ENCODE peak calls at places on chromosome 4, in four cellular contexts. G is IMR-90; T is activated effector memory CD4-positive, alpha-beta T cell treated with Interleukin-2 at 50 U/mL for 16 hours; W is cardiac fibroblast. F is an unnamed sample.

GRCh38 chr4:54553001-54553400 is 104.8 kb upstream of the KIT start:
- DNase-seq in T (no peak), W (peak), G (peak), F (no peak)

GRCh38 chr4:94641702-94642560 is 115.8 kb upstream of the BMPR1B start:
- DNase-seq in G (peak), T (no peak), W (peak), F (no peak)

GRCh38 chr4:1177274-1178141 is 5.1 kb upstream of the SPON2 start:
- DNase-seq in W (no peak), T (no peak), G (no peak), F (no peak)

GRCh38 chr4:94743838-94744237 is 13.9 kb upstream of the BMPR1B start:
- DNase-seq in T (no peak), G (no peak), W (no peak), F (no peak)

GRCh38 chr4:7351014-7351413 is 83.7 kb downstream of the PSAPL1 start:
- DNase-seq in T (no peak), W (no peak), G (no peak), F (no peak)

GRCh38 chr4:110518889-110519490 is 43.0 kb downstream of the ENPEP start:
- DNase-seq in T (no peak), W (peak), G (peak), F (no peak)

GRCh38 chr4:98574816-98575215 is 83.6 kb downstream of the TSPAN5 start:
- DNase-seq in W (no peak), T (no peak), G (no peak), F (no peak)

GRCh38 chr4:7347981-7348380 is 86.7 kb downstream of the PSAPL1 start:
- DNase-seq in W (peak), T (no peak), G (peak), F (no peak)

GRCh38 chr4:168598191-168598590 is 101.3 kb downstream of the PALLD start:
- DNase-seq in T (no peak), G (no peak), W (peak), F (no peak)

GRCh38 chr4:147822128-147822527 is 90.2 kb downstream of the ARHGAP10 start:
- DNase-seq in T (no peak), G (peak), W (peak), F (no peak)

GRCh38 chr4:175891863-175892262 is 79.8 kb upstream of the GPM6A start:
- DNase-seq in T (no peak), W (peak), G (peak), F (no peak)

GRCh38 chr4:129336457-129336856 is 240.5 kb downstream of the C4orf33 start:
- DNase-seq in G (no peak), T (no peak), W (no peak), F (no peak)

GRCh38 chr4:188417181-188417580 is 277.9 kb downstream of the TRIML1 start:
- DNase-seq in G (peak), T (no peak), W (no peak), F (no peak)

GRCh38 chr4:6494431-6495295 is 22.2 kb upstream of the PPP2R2C start:
- DNase-seq in G (no peak), T (no peak), W (no peak), F (no peak)

F was measured in GM18507.